ENCODE peak calls at places on chromosomes 3 and 15, in ten cellular contexts. M is C1 segment of cervical spinal cord; W is HuH-7; R is NB4; K is RKO; I is kidney tubule cell; Z is T follicular helper cell; E is effector memory CD8-positive, alpha-beta T cell; Y is neural crest cell; C is EL. P is an unnamed sample.

GRCh38 chr3:134317106-134317947 is 56.9 kb downstream of the AMOTL2 start:
- DNase-seq in W (no peak), K (no peak), C (peak), M (no peak), I (peak), Z (no peak), Y (no peak), R (no peak), E (no peak), P (peak)

GRCh38 chr3:64889991-64890390 is 202.2 kb upstream of the ADAMTS9 start:
- DNase-seq in K (no peak), W (no peak), R (no peak), I (no peak), M (no peak), C (no peak), E (no peak), Y (no peak), Z (no peak), P (no peak)

GRCh38 chr15:40006646-40007045 is 32.3 kb downstream of the SRP14 start:
- DNase-seq in E (no peak), C (peak), M (no peak), W (no peak), R (no peak), I (no peak), Y (no peak), Z (no peak), K (no peak), P (no peak)

GRCh38 chr3:117688583-117688982 is 979.0 kb downstream of the TUSC7 start:
- DNase-seq in R (no peak), I (no peak), W (no peak), C (no peak), K (no peak), Z (no peak), E (no peak), Y (no peak), M (no peak), P (no peak)

GRCh38 chr3:28800203-28800602 is 451.6 kb upstream of the AZI2 start:
- DNase-seq in Y (no peak), R (no peak), E (no peak), K (no peak), M (no peak), Z (no peak), C (no peak), W (no peak), I (no peak), P (no peak)

GRCh38 chr3:176479291-176479690 is 718.0 kb downstream of the TBL1XR1 start:
- DNase-seq in Y (no peak), K (no peak), E (no peak), M (no peak), C (peak), W (no peak), I (no peak), Z (no peak), R (no peak), P (peak)

GRCh38 chr15:81054236-81054635 is 53.5 kb downstream of the TLNRD1 start:
- DNase-seq in I (no peak), C (peak), K (no peak), M (no peak), Y (no peak), W (no peak), R (no peak), Z (no peak), E (no peak), P (peak)

GRCh38 chr3:171189394-171189793 is 162.9 kb upstream of the SLC2A2 start:
- DNase-seq in M (no peak), W (no peak), K (no peak), E (no peak), I (no peak), R (no peak), Z (no peak), C (no peak), Y (no peak), P (no peak)

GRCh38 chr3:169391672-169392071 is 271.8 kb downstream of the MECOM start:
- DNase-seq in M (no peak), K (no peak), I (no peak), Z (no peak), R (no peak), C (no peak), E (no peak), Y (no peak), W (no peak), P (no peak)

GRCh38 chr3:48130321-48130881 is 57.8 kb downstream of the CDC25A start:
- DNase-seq in C (peak), Z (no peak), I (peak), W (no peak), K (no peak), M (peak), Y (no peak), R (no peak), E (no peak), P (peak)

GRCh38 chr15:98213346-98213979 is 253.0 kb downstream of the ARRDC4 start:
- DNase-seq in Y (no peak), Z (no peak), R (no peak), W (no peak), E (no peak), I (no peak), C (no peak), K (no peak), M (no peak), P (no peak)

GRCh38 chr3:12221663-12222062 is 63.0 kb upstream of the TIMP4 start:
- DNase-seq in M (no peak), E (no peak), Z (no peak), I (peak), Y (no peak), K (no peak), C (no peak), W (peak), R (no peak), P (no peak)

GRCh38 chr3:52295809-52296208 is 8.2 kb downstream of the GLYCTK start:
- DNase-seq in I (no peak), R (no peak), C (no peak), E (no peak), Z (no peak), W (no peak), M (no peak), Y (no peak), K (no peak), P (no peak)

GRCh38 chr3:196513697-196514349 is 1.3 kb downstream of the SMCO1 start:
- DNase-seq in W (no peak), E (no peak), Z (no peak), K (peak), Y (no peak), M (no peak), R (no peak), I (peak), C (peak), P (peak)

GRCh38 chr15:62549345-62549970 is 384.4 kb upstream of the C2CD4B start:
- DNase-seq in E (no peak), R (peak), W (peak), M (no peak), Z (no peak), K (peak), Y (peak), C (peak), I (peak), P (peak)

GRCh38 chr3:196216681-196217211 is 412 bp downstream of the SLC51A start:
- DNase-seq in W (no peak), Z (no peak), C (no peak), I (no peak), E (no peak), R (no peak), K (no peak), Y (no peak), M (no peak), P (no peak)

GRCh38 chr3:194801378-194802124 is 115.9 kb downstream of the FAM43A start:
- DNase-seq in R (no peak), E (no peak), W (no peak), Y (no peak), C (no peak), I (no peak), Z (no peak), K (no peak), M (no peak), P (no peak)

GRCh38 chr3:185711255-185711870 is 113.5 kb downstream of the IGF2BP2 start:
- DNase-seq in C (peak), I (peak), Z (no peak), E (no peak), K (no peak), M (no peak), W (no peak), Y (no peak), R (no peak), P (no peak)

GRCh38 chr3:181756645-181757044 is 44.9 kb downstream of the SOX2 start:
- DNase-seq in K (no peak), E (no peak), Z (no peak), C (no peak), M (no peak), W (no peak), Y (no peak), R (no peak), I (no peak), P (no peak)